ENCODE peak calls at places on chromosomes 13 and 19, in four cellular contexts. S is T-cell; F is activated effector memory CD4-positive, alpha-beta T cell treated with anti-CD3 and anti-CD28 coated beads, Interleukin-2, amount 50 U/mL, for 16 hours; M is body of pancreas. H is an unnamed sample.

GRCh38 chr13:86907116-86907515 is 764.1 kb upstream of the SLITRK5 start:
- DNase-seq in S (no peak), F (no peak), M (no peak), H (no peak)

GRCh38 chr19:54959840-54960239 is 6.3 kb upstream of the NLRP2 start:
- DNase-seq in S (no peak), F (no peak), M (no peak), H (no peak)

GRCh38 chr19:9032136-9032626 is 22.0 kb upstream of the MUC16 start:
- DNase-seq in S (no peak), F (no peak), M (no peak), H (no peak)

GRCh38 chr13:36430247-36431203 is 1.8 kb upstream of the CCNA1 start:
- DNase-seq in S (no peak), F (no peak), M (peak; percentile 42), H (no peak)

GRCh38 chr19:480016-480855 is 16.1 kb upstream of the MADCAM1 start:
- DNase-seq in S (peak; percentile 45), F (peak; percentile 75), M (peak; percentile 87), H (peak; percentile 66)

GRCh38 chr19:47794526-47794925 is 9.8 kb downstream of the TPRX1 start:
- DNase-seq in S (no peak), F (no peak), M (no peak), H (no peak)

GRCh38 chr13:93224545-93224944 is 2.1 kb upstream of the GPC6 start:
- DNase-seq in S (no peak), F (no peak), M (no peak), H (no peak)

GRCh38 chr19:9673912-9674668 is 810 bp downstream of the ZNF562 start:
- DNase-seq in S (no peak), F (peak; percentile 64), M (no peak), H (peak; percentile 34)

GRCh38 chr19:4374451-4375163 is 25.7 kb downstream of the SH3GL1 start:
- DNase-seq in S (no peak), F (no peak), M (peak; percentile 54), H (peak; percentile 60)

GRCh38 chr13:21933001-21933400 is 262.1 kb downstream of the FGF9 start:
- DNase-seq in S (no peak), F (no peak), M (no peak), H (no peak)

GRCh38 chr19:12648088-12648487 is 18.5 kb downstream of the MAN2B1 start:
- DNase-seq in S (no peak), F (no peak), M (peak; percentile 45), H (peak; percentile 36)

GRCh38 chr19:35596366-35596999 is 10.5 kb downstream of the PMIS2 start:
- DNase-seq in S (no peak), F (no peak), M (no peak), H (peak; percentile 17)

GRCh38 chr13:49690990-49691886 is at the start of gene EBPL:
- DNase-seq in S (peak; percentile 86), F (peak; percentile 95), M (peak; percentile 93), H (peak; percentile 92)

GRCh38 chr13:27172495-27172842 is 858 bp upstream of the USP12 start:
- DNase-seq in S (no peak), F (no peak), M (no peak), H (peak; percentile 66)

GRCh38 chr13:49248433-49249002 is 793 bp downstream of the CDADC1 start:
- DNase-seq in S (no peak), F (no peak), M (no peak), H (peak; percentile 12)

GRCh38 chr19:32876919-32877285 is 7.3 kb upstream of the SLC7A9 start:
- DNase-seq in S (no peak), F (peak; percentile 5), M (no peak), H (no peak)

GRCh38 chr13:105466376-105466775 is 1069.1 kb downstream of the EFNB2 start:
- DNase-seq in S (no peak), F (no peak), M (no peak), H (no peak)

GRCh38 chr13:47598340-47598911 is 402.6 kb downstream of the SUCLA2 start:
- DNase-seq in S (no peak), F (no peak), M (no peak), H (no peak)

GRCh38 chr19:53927745-53928144 is 18.7 kb downstream of the CACNG7 start:
- DNase-seq in S (peak; percentile 36), F (no peak), M (peak; percentile 30), H (peak; percentile 79)

GRCh38 chr19:6501740-6502648 is at the start of gene TUBB4A:
- DNase-seq in S (peak; percentile 35), F (peak; percentile 76), M (no peak), H (no peak)

GRCh38 chr13:34349091-34349722 is 531.3 kb downstream of the RFC3 start:
- DNase-seq in S (no peak), F (no peak), M (peak; percentile 35), H (peak; percentile 95)

GRCh38 chr13:104461049-104461448 is 1394.8 kb upstream of the SLC10A2 start:
- DNase-seq in S (no peak), F (no peak), M (no peak), H (no peak)